ENCODE peak calls at places on chromosome 18, in six cellular contexts. I is aorta; Q is CD8-positive, alpha-beta T cell; B is A549; C is pancreas; P is thoracic aorta. L is an unnamed sample.

GRCh38 chr18:73774836-73775509 is 372.7 kb downstream of the FBXO15 start:
- DNase-seq in I (no peak), Q (no peak), B (peak; percentile 51), C (peak; percentile 54), P (no peak), L (no peak)

GRCh38 chr18:22542400-22542835 is 124.7 kb upstream of the CTAGE1 start:
- DNase-seq in I (peak; percentile 79), Q (no peak), B (no peak), C (no peak), P (no peak), L (no peak)

GRCh38 chr18:10322408-10322807 is 132.0 kb upstream of the APCDD1 start:
- DNase-seq in I (no peak), Q (no peak), B (no peak), C (no peak), P (no peak), L (no peak)

GRCh38 chr18:8703781-8704301 is 1.5 kb upstream of the MTCL1 start:
- DNase-seq in I (no peak), Q (no peak), B (no peak), C (peak; percentile 44), P (no peak), L (no peak)

GRCh38 chr18:49247786-49248185 is 212.7 kb downstream of the DYM start:
- DNase-seq in I (no peak), Q (no peak), B (peak; percentile 2), C (no peak), P (no peak), L (no peak)

GRCh38 chr18:12246849-12247808 is 7.0 kb upstream of the CIDEA start:
- DNase-seq in I (no peak), Q (no peak), B (peak; percentile 50), C (no peak), P (no peak), L (no peak)

GRCh38 chr18:42052137-42052708 is 97.2 kb downstream of the PIK3C3 start:
- DNase-seq in I (no peak), Q (no peak), B (no peak), C (no peak), P (no peak), L (no peak)

GRCh38 chr18:22613788-22614187 is 196.1 kb upstream of the CTAGE1 start:
- DNase-seq in I (no peak), Q (no peak), B (no peak), C (no peak), P (no peak), L (no peak)

GRCh38 chr18:77107218-77107815 is 25.3 kb downstream of the MBP start:
- DNase-seq in I (no peak), Q (no peak), B (no peak), C (no peak), P (no peak), L (no peak)

GRCh38 chr18:76205906-76206305 is 289.1 kb downstream of the ZNF516 start:
- DNase-seq in I (no peak), Q (no peak), B (no peak), C (no peak), P (no peak), L (no peak)

GRCh38 chr18:72555101-72555500 is 11.0 kb upstream of the CBLN2 start:
- DNase-seq in I (no peak), Q (no peak), B (no peak), C (no peak), P (no peak), L (no peak)

GRCh38 chr18:4586729-4587128 is 131.6 kb upstream of the DLGAP1 start:
- DNase-seq in I (no peak), Q (no peak), B (no peak), C (no peak), P (no peak), L (no peak)

GRCh38 chr18:4582677-4583076 is 127.6 kb upstream of the DLGAP1 start:
- DNase-seq in I (no peak), Q (no peak), B (no peak), C (no peak), P (no peak), L (no peak)

GRCh38 chr18:4578449-4578848 is 123.3 kb upstream of the DLGAP1 start:
- DNase-seq in I (no peak), Q (no peak), B (no peak), C (no peak), P (no peak), L (no peak)

GRCh38 chr18:4581966-4582365 is 126.9 kb upstream of the DLGAP1 start:
- DNase-seq in I (no peak), Q (no peak), B (no peak), C (no peak), P (no peak), L (no peak)
- H3K27ac ChIP-seq in I (no peak overlapping the region), Q (no peak overlapping the region), B (no peak overlapping the region), C (no peak overlapping the region), P (no peak overlapping the region), L (no peak overlapping the region)

DNA sequence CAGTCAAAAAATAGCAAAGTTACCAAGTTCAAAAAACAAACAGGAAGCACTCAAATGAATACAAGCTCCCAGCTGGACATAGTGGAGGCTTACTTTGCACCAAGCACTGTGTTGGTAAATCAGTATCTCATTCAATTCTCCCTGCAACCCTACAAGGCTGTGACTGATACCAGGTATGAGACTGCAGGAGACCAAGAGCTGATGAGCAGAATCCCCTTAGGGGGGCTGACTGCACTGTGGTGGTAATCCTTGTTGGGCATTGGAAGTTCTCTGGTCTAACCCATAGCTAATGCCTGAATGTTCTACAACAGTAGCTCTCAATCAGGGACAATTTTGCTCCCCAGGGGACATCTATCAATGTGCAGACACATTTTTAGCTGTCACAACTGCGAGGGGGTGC is 26.0 kb downstream of the CDH2 start:
- DNase-seq in I (no peak), Q (no peak), B (no peak), C (no peak), P (no peak), L (no peak)
- H3K27ac ChIP-seq in I (no peak overlapping the region), Q (no peak overlapping the region), B (no peak overlapping the region), C (no peak overlapping the region), P (no peak overlapping the region), L (no peak overlapping the region)

GRCh38 chr18:35672897-35673296 is 91.4 kb downstream of the GALNT1 start:
- DNase-seq in I (no peak), Q (no peak), B (no peak), C (no peak), P (no peak), L (no peak)
- H3K27ac ChIP-seq in I (no peak overlapping the region), Q (no peak overlapping the region), B (no peak overlapping the region), C (no peak overlapping the region), P (no peak overlapping the region), L (no peak overlapping the region)

GRCh38 chr18:3069671-3070433 is 56.9 kb upstream of the LPIN2 start:
- DNase-seq in I (no peak), Q (no peak), B (no peak), C (no peak), P (no peak), L (no peak)
- H3K27ac ChIP-seq in I (no peak overlapping the region), Q (no peak overlapping the region), B (no peak overlapping the region), C (no peak overlapping the region), P (no peak overlapping the region), L (no peak overlapping the region)

L was measured in substantia nigra.